ENCODE peak calls at places on chromosome 2, in four cellular contexts. G is right cardiac atrium, N is astrocyte, O is heart right ventricle. M is an unnamed sample. For H3K4me1 and H3K27me3, the result is how much of the 10 kb centered on the place peaks cover.

GRCh38 chr2:11564864-11565567 is 31.2 kb downstream of the GREB1 start:
- DNase-seq in O (no peak), N (no peak), G (no peak), M (no peak)

GRCh38 chr2:241770185-241770935 is 6.3 kb upstream of the GAL3ST2 start:
- DNase-seq in O (peak), N (no peak), G (peak), M (no peak)

GRCh38 chr2:9944330-9944758 is 7.1 kb upstream of the GRHL1 start:
- DNase-seq in N (no peak), G (no peak), O (no peak), M (no peak)

GRCh38 chr2:40016151-40016885 is 237.3 kb upstream of the THUMPD2 start:
- DNase-seq in O (no peak), G (no peak), N (no peak), M (no peak)

GRCh38 chr2:2061091-2061696 is 269.9 kb downstream of the MYT1L start:
- DNase-seq in G (no peak), O (no peak), N (no peak), M (no peak)

GRCh38 chr2:33577660-33578059 is 21.4 kb downstream of the FAM98A start:
- DNase-seq in O (no peak), N (peak), G (no peak), M (no peak)

GRCh38 chr2:55169359-55169758 is 62.7 kb downstream of the CLHC1 start:
- DNase-seq in O (no peak), G (no peak), N (no peak), M (no peak)

GRCh38 chr2:72917138-72917874 is at the start of gene EMX1:
- DNase-seq in N (no peak), O (no peak), G (no peak), M (no peak)

GRCh38 chr2:237625216-237625705 is 2.1 kb upstream of the LRRFIP1 start:
- DNase-seq in N (no peak), O (no peak), G (peak), M (no peak)

GRCh38 chr2:237628482-237629187 is 1.2 kb downstream of the LRRFIP1 start:
- DNase-seq in N (no peak), O (no peak), G (no peak), M (no peak)

GRCh38 chr2:237627463-237628321 is at the start of gene LRRFIP1:
- DNase-seq in G (peak), O (peak), N (no peak), M (no peak)

GRCh38 chr2:237625777-237626176 is 1.6 kb upstream of the LRRFIP1 start:
- DNase-seq in G (no peak), N (no peak), O (no peak), M (no peak)

GRCh38 chr2:237626813-237627451 is 455 bp upstream of the LRRFIP1 start:
- DNase-seq in O (no peak), G (peak), N (no peak), M (no peak)
- H3K4me3 ChIP-seq in O (peak), G (peak), N (peak), M (no peak)

DNA sequence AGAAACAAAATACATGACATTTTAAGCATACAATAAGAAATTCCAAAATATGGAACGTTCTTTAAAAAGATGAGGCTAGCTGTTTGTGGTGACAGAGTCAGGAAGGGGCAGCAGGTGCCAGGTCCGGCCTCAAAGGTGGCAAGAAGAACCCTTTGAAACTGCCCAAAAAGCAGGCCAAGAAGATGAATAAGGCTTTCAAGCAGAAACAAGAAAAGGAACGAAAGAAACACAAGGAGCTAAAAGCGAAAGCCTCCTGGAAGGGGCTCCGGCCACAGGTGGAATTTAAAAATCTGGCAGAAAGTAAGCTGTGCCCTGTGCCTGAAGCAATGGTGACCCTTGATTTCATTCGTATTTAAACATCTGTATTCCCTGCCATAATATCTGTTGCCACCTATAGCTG is 5.5 kb downstream of the WDR33 start:
- DNase-seq in G (no peak), O (no peak), N (no peak), M (no peak)
- H3K4me1 ChIP-seq in G (under half), O (half or more), N (under half), M (half or more)

GRCh38 chr2:118077636-118078247 is 10.5 kb upstream of the INSIG2 start:
- DNase-seq in G (no peak), N (no peak), O (no peak), M (no peak)
- H3K27me3 ChIP-seq in G (under half), N (under half), O (under half), M (under half)

GRCh38 chr2:162063899-162064298 is 10.1 kb downstream of the DPP4 start:
- DNase-seq in N (no peak), O (no peak), G (no peak), M (no peak)
- H3K4me3 ChIP-seq in N (no peak), O (no peak), G (no peak), M (peak)